ENCODE peak calls at places on chromosomes 4 and X, in eight cellular contexts. A is CD8-positive, alpha-beta T cell; B is cardiac muscle cell; G is neuronal stem cell; V is left lung; W is CD4-positive, alpha-beta T cell; I is uterus; K is heart right ventricle. P is an unnamed sample.

GRCh38 chrX:42017971-42018370 is 94.6 kb upstream of the CASK start:
- DNase-seq in B (no peak), I (no peak), W (no peak), G (no peak), A (no peak), K (no peak), V (no peak), P (no peak)

GRCh38 chr4:31290836-31291235 is 570.7 kb downstream of the PCDH7 start:
- DNase-seq in A (no peak), B (no peak), I (no peak), V (no peak), W (no peak), K (no peak), G (no peak), P (no peak)

GRCh38 chrX:130516123-130516522 is 114.3 kb downstream of the RBMX2 start:
- DNase-seq in I (no peak), K (no peak), A (no peak), W (no peak), V (no peak), G (no peak), B (no peak), P (no peak)

GRCh38 chrX:69077895-69078455 is 87.3 kb downstream of the PJA1 start:
- DNase-seq in I (no peak), V (no peak), B (no peak), G (no peak), K (no peak), A (no peak), W (no peak), P (no peak)

GRCh38 chrX:71245159-71245558 is 8.8 kb downstream of the ZMYM3 start:
- DNase-seq in K (no peak), B (no peak), G (no peak), I (no peak), V (no peak), W (no peak), A (no peak), P (no peak)

GRCh38 chrX:39017062-39017461 is 215.8 kb downstream of the MID1IP1 start:
- DNase-seq in K (no peak), G (no peak), I (no peak), V (no peak), W (no peak), B (no peak), A (no peak), P (no peak)

GRCh38 chr4:102627831-102628523 is 126.8 kb downstream of the NFKB1 start:
- DNase-seq in A (no peak), W (no peak), B (peak), G (no peak), I (no peak), K (no peak), V (no peak), P (peak)

GRCh38 chrX:72050011-72050410 is 81.7 kb downstream of the RTL5 start:
- DNase-seq in A (no peak), V (no peak), W (no peak), G (no peak), I (no peak), K (no peak), B (no peak), P (no peak)

GRCh38 chr4:14646831-14647230 is 355.4 kb upstream of the CPEB2 start:
- DNase-seq in B (peak), V (no peak), I (no peak), W (no peak), G (no peak), K (no peak), A (no peak), P (no peak)

GRCh38 chr4:108477527-108478108 is 142.8 kb upstream of the RPL34 start:
- DNase-seq in V (no peak), A (no peak), W (no peak), I (no peak), K (no peak), G (no peak), B (peak), P (no peak)

GRCh38 chr4:677431-678293 is 3.3 kb downstream of the MYL5 start:
- DNase-seq in I (no peak), W (no peak), K (no peak), A (no peak), V (no peak), G (no peak), B (no peak), P (peak)

GRCh38 chrX:42751573-42751972 is 26.4 kb downstream of the PPP1R2C start:
- DNase-seq in B (peak), I (no peak), G (no peak), A (no peak), V (no peak), K (no peak), W (no peak), P (no peak)

GRCh38 chr4:181957088-181957487 is 286.1 kb upstream of the TENM3 start:
- DNase-seq in G (no peak), K (no peak), A (no peak), B (peak), I (no peak), W (no peak), V (no peak), P (no peak)

GRCh38 chr4:75990129-75990528 is 616 bp downstream of the SDAD1 start:
- DNase-seq in B (peak), W (no peak), V (no peak), K (no peak), A (no peak), I (no peak), G (no peak), P (no peak)

GRCh38 chrX:97787311-97787710 is 903.6 kb downstream of the RPA4 start:
- DNase-seq in G (no peak), W (no peak), K (no peak), V (no peak), I (no peak), A (no peak), B (no peak), P (no peak)

GRCh38 chr4:6229095-6229494 is 28.7 kb upstream of the JAKMIP1 start:
- DNase-seq in A (no peak), W (no peak), G (no peak), K (no peak), B (no peak), V (no peak), I (no peak), P (no peak)

GRCh38 chrX:22122510-22122909 is 90.4 kb downstream of the PHEX start:
- DNase-seq in A (no peak), G (no peak), B (peak), I (peak), W (no peak), K (no peak), V (no peak), P (peak)

GRCh38 chr4:144615182-144615581 is 30.8 kb upstream of the HHIP start:
- DNase-seq in B (no peak), V (no peak), G (no peak), I (no peak), W (no peak), A (no peak), K (no peak), P (no peak)

GRCh38 chr4:142373610-142374009 is 472.5 kb downstream of the INPP4B start:
- DNase-seq in W (no peak), B (no peak), I (no peak), K (no peak), G (no peak), V (no peak), A (no peak), P (no peak)

GRCh38 chr4:143411527-143412480 is 75.1 kb downstream of the GAB1 start:
- DNase-seq in B (peak), I (no peak), V (no peak), G (peak), A (no peak), W (no peak), K (no peak), P (no peak)

GRCh38 chrX:109890910-109891502 is 111.9 kb upstream of the TMEM164 start:
- DNase-seq in A (peak), K (peak), W (peak), I (peak), B (peak), V (no peak), G (peak), P (no peak)

GRCh38 chr4:184453402-184454160 is 20.8 kb downstream of the IRF2 start:
- DNase-seq in V (peak), W (peak), I (no peak), A (peak), K (no peak), B (peak), G (no peak), P (peak)

GRCh38 chr4:83582289-83582756 is 46.4 kb downstream of the GPAT3 start:
- DNase-seq in B (peak), W (no peak), I (peak), A (no peak), K (peak), G (no peak), V (no peak), P (peak)

GRCh38 chr4:57661707-57662106 is 551.5 kb upstream of the IGFBP7 start:
- DNase-seq in A (no peak), B (no peak), G (no peak), K (no peak), I (no peak), W (no peak), V (no peak), P (no peak)

GRCh38 chrX:45009371-45010000 is 136.5 kb downstream of the KDM6A start:
- DNase-seq in K (no peak), I (no peak), B (no peak), V (no peak), W (no peak), G (no peak), A (no peak), P (no peak)

GRCh38 chr4:183950536-183950935 is 45.4 kb downstream of the STOX2 start:
- DNase-seq in A (no peak), K (no peak), W (no peak), I (no peak), B (no peak), V (no peak), G (no peak), P (no peak)

GRCh38 chr4:166600264-166600663 is 634.0 kb downstream of the SPOCK3 start:
- DNase-seq in I (no peak), A (no peak), K (no peak), G (no peak), V (no peak), B (no peak), W (no peak), P (no peak)

GRCh38 chr4:168682898-168683500 is 186.1 kb downstream of the PALLD start:
- DNase-seq in A (no peak), I (no peak), K (no peak), B (no peak), V (no peak), W (no peak), G (no peak), P (no peak)

GRCh38 chrX:40508560-40508959 is 72.2 kb upstream of the ATP6AP2 start:
- DNase-seq in I (no peak), K (no peak), W (no peak), G (no peak), V (no peak), A (no peak), B (no peak), P (no peak)

GRCh38 chr4:32884198-32884597 is 2164.0 kb downstream of the PCDH7 start:
- DNase-seq in I (no peak), K (no peak), B (peak), G (no peak), A (no peak), W (no peak), V (no peak), P (no peak)

GRCh38 chr4:181161669-181162068 is 1081.5 kb upstream of the TENM3 start:
- DNase-seq in K (no peak), A (no peak), G (no peak), B (no peak), W (no peak), I (no peak), V (no peak), P (no peak)

GRCh38 chr4:127400736-127401346 is 231.9 kb upstream of the INTU start:
- DNase-seq in G (peak), A (no peak), W (no peak), K (peak), V (peak), B (peak), I (peak), P (peak)

GRCh38 chrX:1466232-1466661 is 13.5 kb upstream of the ASMTL start:
- DNase-seq in I (no peak), A (no peak), W (no peak), B (no peak), K (no peak), V (peak), G (no peak), P (no peak)

GRCh38 chr4:141016117-141016798 is 117.0 kb downstream of the RNF150 start:
- DNase-seq in G (no peak), A (no peak), I (no peak), B (no peak), K (no peak), W (no peak), V (no peak), P (no peak)

GRCh38 chr4:94567811-94568210 is 116.1 kb downstream of the PDLIM5 start:
- DNase-seq in K (no peak), A (no peak), W (no peak), I (no peak), B (no peak), G (no peak), V (no peak), P (no peak)

GRCh38 chr4:3369781-3370660 is 71.7 kb upstream of the HGFAC start:
- DNase-seq in K (peak), I (peak), V (no peak), B (peak), A (no peak), W (peak), G (peak), P (no peak)

GRCh38 chr4:7812191-7812860 is 127.3 kb downstream of the AFAP1 start:
- DNase-seq in A (no peak), V (no peak), W (no peak), G (no peak), B (no peak), K (no peak), I (no peak), P (no peak)

GRCh38 chrX:17375361-17375630 is 296 bp downstream of the NHS start:
- DNase-seq in A (no peak), B (no peak), K (no peak), G (no peak), I (no peak), V (no peak), W (no peak), P (no peak)

GRCh38 chrX:150406559-150406958 is 43.4 kb downstream of the MAMLD1 start:
- DNase-seq in G (no peak), A (no peak), I (no peak), K (no peak), B (no peak), W (no peak), V (no peak), P (no peak)

GRCh38 chr4:67152976-67153375 is 392.3 kb downstream of the CENPC start:
- DNase-seq in A (no peak), V (no peak), B (no peak), I (no peak), W (no peak), G (no peak), K (no peak), P (no peak)

DNA sequence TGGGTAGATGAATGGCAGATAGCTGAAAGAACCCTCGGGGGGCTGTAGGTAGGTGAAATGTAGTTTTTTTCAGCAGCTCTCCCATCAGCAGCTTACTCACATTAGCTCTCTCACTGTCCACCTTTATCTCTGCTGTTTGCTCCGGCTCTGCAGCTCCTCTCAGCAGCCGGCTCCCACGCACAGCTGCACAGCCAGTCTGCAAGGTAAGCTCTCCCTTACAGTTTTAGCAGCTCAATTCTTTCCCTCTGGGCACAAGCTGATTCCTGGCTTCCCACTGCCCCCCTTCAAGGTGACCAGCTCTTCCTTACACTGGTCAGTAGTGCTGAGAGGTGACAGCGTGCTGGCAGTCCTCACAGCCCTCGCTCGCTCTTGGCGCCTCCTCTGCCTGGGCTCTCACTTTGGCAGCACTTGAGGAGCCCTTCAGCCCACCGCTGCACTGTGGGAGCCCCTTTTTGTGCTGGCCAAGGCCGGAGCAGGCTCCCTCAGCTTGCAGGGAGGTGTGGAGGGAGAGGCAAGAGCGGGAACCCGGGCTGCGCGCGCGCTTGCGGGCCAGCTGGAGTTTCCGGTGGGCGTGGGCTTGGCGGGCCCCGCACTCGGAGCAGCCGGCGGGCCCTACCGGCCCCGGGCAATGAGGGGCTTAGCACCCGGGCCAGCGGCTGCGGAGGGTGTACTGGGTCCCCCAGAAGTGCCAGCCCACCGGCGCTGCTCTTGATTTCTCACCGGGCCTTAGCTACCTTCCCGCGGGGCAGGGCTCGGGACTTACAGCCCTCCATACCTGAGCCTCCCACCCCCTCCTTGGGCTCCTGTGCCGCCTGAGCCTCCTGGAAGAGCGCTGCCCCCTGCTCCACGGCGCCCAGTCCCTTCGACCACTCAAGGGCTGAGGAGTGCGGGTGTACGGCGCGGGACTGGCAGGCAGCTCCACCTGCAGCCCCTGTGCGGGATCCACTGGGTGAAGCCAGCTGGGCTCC is 393.6 kb downstream of the CENPC start:
- DNase-seq in I (no peak), B (peak), G (no peak), W (no peak), K (no peak), V (no peak), A (no peak), P (no peak)
- H3K27ac ChIP-seq in I (no peak), B (no peak), G (no peak), W (no peak), K (no peak), V (no peak), A (no peak), P (no peak)

DNA sequence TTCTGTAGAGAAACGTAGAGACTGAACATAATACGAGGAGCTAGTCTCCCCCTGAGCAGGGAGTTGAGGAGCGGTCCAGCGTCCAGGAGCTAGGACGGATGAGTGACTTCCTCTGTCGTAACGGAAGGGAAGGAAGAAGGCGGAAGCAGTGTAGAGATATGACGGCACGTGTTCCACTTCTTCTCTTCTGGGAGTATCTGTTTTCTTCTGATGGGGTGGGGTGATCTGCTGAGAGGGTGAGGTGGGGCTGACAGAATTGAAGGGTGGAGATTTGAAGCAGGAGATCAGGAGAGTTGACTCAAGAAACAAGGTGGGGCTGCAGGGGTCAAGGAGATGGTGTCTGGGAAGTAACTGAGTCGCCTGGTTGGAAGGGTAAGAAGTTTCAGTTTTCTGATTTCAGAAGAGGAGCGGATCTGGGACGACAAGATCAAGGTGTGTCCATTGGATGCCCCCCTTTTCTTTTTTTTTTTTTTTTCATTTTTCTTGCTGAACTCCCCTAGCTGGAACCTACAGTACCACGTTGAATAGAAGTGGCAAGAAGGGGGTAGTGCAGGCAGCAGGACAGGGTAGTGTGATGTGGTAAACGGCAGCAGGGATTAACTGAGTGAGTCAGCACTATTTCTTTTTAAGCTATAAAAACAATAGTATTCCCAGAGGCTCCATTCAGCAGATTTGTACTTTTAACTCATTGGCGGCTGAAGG is 50.7 kb upstream of the SETD7 start:
- DNase-seq in B (peak), V (no peak), I (no peak), G (no peak), W (no peak), K (no peak), A (no peak), P (no peak)
- H3K27ac ChIP-seq in B (no peak), V (no peak), I (no peak), G (no peak), W (no peak), K (no peak), A (no peak), P (peak)

GRCh38 chrX:46279214-46279924 is 265.9 kb downstream of the ZNF674 start:
- DNase-seq in B (peak), G (no peak), I (no peak), K (no peak), W (no peak), A (no peak), V (no peak), P (no peak)
- H3K27ac ChIP-seq in B (no peak), G (no peak), I (no peak), K (no peak), W (no peak), A (no peak), V (no peak), P (peak)

GRCh38 chr4:89164400-89164799 is 53.1 kb downstream of the TIGD2 start:
- DNase-seq in G (no peak), V (no peak), I (no peak), W (no peak), B (no peak), A (no peak), K (no peak), P (no peak)
- H3K27ac ChIP-seq in G (no peak), V (no peak), I (no peak), W (no peak), B (no peak), A (no peak), K (no peak), P (no peak)

GRCh38 chr4:147056951-147057630 is 111.4 kb upstream of the TTC29 start:
- DNase-seq in B (peak), K (no peak), A (no peak), G (no peak), W (no peak), I (no peak), V (no peak), P (no peak)
- H3K27ac ChIP-seq in B (no peak), K (peak), A (peak), G (no peak), W (no peak), I (peak), V (peak), P (no peak)

GRCh38 chrX:310621-311155 is 7.9 kb downstream of the GTPBP6 start:
- DNase-seq in I (no peak), K (no peak), A (no peak), W (no peak), B (no peak), G (no peak), V (peak), P (no peak)
- H3K27ac ChIP-seq in I (no peak), K (no peak), A (no peak), W (no peak), B (no peak), G (no peak), V (no peak), P (no peak)

DNA sequence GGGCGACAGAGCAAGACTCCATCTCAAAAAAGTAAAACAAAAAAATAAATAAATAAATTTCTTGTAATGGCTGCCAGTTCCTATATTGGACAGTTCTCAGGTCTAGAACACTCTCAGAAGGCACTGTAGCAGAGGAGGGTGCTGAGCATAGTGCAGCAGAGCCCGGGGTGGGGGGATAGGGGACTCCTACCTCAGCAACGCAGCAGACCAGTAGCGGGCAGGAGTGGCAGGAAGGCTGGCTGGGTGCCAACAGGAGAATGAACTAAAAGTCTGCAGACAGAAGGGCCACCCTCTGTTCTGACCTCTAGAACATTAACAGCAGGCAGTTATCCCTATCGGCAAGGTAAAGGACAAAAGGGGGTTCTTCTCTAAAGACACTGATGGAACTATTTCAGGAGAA is 20.2 kb downstream of the PDK3 start:
- DNase-seq in B (no peak), W (no peak), I (no peak), V (no peak), G (no peak), A (no peak), K (no peak), P (no peak)
- H3K27ac ChIP-seq in B (no peak), W (no peak), I (no peak), V (no peak), G (no peak), A (no peak), K (no peak), P (no peak)